ENCODE peak calls at places on chromosome 19, in four cellular contexts. S, C, U and I are unnamed samples.

GRCh38 chr19:47230122-47230920 is 678 bp downstream of the BBC3 start:
- DNase-seq in S (no peak), C (peak; percentile 86), U (peak; percentile 32), I (peak; percentile 87)

GRCh38 chr19:46533085-46534081 is 37.7 kb upstream of the PNMA8B start:
- DNase-seq in S (no peak), C (peak; percentile 77), U (no peak), I (no peak)

GRCh38 chr19:11164278-11164677 is 8.7 kb upstream of the SPC24 start:
- DNase-seq in S (no peak), C (no peak), U (no peak), I (no peak)

GRCh38 chr19:46426035-46426505 is 2.7 kb downstream of the PNMA8C start:
- DNase-seq in S (no peak), C (no peak), U (peak; percentile 58), I (no peak)

GRCh38 chr19:8363803-8364771 is at the start of gene ANGPTL4:
- DNase-seq in S (no peak), C (peak; percentile 86), U (no peak), I (peak; percentile 63)

GRCh38 chr19:53545271-53546065 is 7.5 kb downstream of the ZNF331 start:
- DNase-seq in S (no peak), C (no peak), U (no peak), I (no peak)

GRCh38 chr19:51439021-51439465 is 19.2 kb downstream of the SIGLEC8 start:
- DNase-seq in S (no peak), C (no peak), U (peak; percentile 14), I (no peak)

GRCh38 chr19:6297202-6297601 is 17.4 kb upstream of the MLLT1 start:
- DNase-seq in S (no peak), C (no peak), U (no peak), I (no peak)

GRCh38 chr19:3516675-3517207 is 10.6 kb downstream of the FZR1 start:
- DNase-seq in S (peak; percentile 17), C (peak; percentile 56), U (no peak), I (no peak)

GRCh38 chr19:52397310-52398090 is at the start of gene ZNF528:
- DNase-seq in S (peak; percentile 26), C (peak; percentile 95), U (peak; percentile 89), I (peak; percentile 88)

GRCh38 chr19:45568732-45569131 is 15.9 kb downstream of the OPA3 start:
- DNase-seq in S (no peak), C (no peak), U (no peak), I (no peak)

DNA sequence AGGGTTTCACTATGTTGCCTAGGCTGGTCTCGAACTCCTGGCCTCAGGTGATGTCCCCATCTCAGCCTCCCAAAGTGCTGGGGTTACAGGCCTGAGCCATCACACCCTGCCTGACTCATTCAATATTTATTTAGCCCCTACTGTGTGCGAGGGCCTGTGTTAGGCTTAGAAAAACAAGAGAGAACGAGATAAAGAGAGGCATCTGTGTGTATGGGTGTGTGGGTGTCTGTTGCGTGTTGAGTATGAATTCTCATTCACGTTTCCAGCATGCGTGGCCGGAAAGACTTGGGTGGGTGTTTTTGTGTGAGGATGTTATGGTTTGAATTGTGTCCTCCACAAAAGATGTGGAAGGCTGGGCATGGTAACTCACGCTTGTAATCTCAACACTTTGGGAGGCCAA is 9.5 kb downstream of the GADD45B start:
- DNase-seq in S (no peak), C (no peak), U (no peak), I (no peak)
- TF ChIP-seq YY1 in S (no peak), C (no peak), U (no peak), I (no peak)

GRCh38 chr19:1129535-1129934 is 25.7 kb downstream of the GPX4 start:
- DNase-seq in S (no peak), C (no peak), U (no peak), I (no peak)

GRCh38 chr19:1132625-1133383 is 29.0 kb downstream of the GPX4 start:
- DNase-seq in S (no peak), C (no peak), U (no peak), I (no peak)

GRCh38 chr19:1130801-1131717 is 27.3 kb downstream of the GPX4 start:
- DNase-seq in S (no peak), C (no peak), U (no peak), I (no peak)

GRCh38 chr19:1133471-1133929 is 29.7 kb downstream of the GPX4 start:
- DNase-seq in S (peak; percentile 79), C (peak; percentile 70), U (no peak), I (peak; percentile 85)

DNA sequence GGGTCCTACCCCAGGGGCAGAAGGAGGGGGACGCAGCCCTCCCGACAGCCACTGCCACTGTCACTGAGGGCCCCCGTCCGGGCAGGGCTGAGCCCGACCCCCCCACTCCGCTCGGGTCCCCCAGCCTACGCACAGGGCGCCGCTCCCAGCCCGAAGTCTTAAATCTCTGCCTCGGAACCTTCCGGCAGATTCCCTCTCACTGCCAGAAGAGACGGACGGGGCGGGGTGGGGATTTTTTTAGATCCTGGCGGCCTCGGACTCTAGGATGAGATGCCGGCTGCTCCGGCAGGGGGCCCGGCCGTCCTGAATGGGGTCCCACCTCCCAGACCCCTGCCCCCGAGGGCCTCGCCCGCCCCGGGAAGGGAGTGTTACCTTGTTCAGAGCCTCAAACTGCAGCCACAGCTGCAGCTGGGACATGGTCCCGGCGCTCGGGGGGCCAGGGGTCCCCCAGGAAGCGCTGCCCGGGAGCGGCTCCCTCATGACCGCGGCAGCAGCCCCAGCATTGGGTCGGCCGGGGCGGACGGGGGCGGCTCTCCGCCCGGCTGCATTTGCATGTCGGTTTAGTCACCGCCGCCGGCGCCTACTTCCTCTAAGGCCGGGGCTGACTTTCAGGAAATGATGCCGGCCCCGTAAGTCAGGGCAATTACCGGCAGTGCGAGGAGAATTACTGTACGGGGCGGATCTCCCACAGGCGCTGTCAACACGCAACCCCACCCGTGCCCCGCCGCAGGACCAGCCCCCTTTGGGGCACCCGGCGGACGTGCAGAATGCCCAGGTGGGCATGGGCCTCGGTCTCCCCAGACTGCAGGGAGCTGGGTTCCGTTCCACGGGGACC is 28.1 kb downstream of the GPX4 start:
- DNase-seq in S (peak; percentile 21), C (no peak), U (no peak), I (peak; percentile 60)
- TF ChIP-seq NFIC in S (no peak), C (no peak), U (no peak), I (no peak)

DNA sequence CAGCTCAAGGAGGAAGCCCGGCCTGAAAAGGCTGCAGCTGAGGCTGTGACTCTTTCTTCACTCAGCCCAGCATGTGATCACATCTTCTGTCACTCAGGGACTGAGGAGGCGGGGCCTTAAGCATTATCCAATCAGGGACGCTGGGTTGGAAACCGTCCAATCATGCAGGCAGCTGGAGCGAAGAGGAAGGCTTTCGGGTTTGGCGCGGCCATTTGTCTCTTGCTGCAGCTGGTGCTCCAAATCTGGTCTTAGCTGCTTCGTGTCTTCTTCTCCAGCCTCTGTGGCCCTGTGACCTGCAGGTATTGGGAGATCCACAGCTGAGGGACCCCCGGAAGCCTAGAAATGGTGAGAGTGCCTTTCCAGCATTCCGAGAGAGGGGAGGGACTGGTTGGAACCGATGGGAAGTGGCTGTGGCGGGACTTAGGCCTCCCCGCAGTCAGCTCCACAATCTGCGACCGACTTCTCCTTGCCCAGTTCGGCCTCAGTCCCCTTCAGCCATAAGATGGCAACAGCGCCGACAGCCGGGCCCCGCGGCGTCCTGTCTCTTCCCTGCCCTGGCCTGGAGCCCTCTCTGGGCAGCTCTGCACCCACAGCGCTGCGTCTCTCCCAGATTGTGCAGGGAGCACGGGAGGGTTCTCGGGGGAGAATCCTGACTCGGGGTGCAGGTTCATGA is at the start of gene ZNF90:
- DNase-seq in S (peak; percentile 11), C (peak; percentile 87), U (peak; percentile 88), I (peak; percentile 14)
- TF ChIP-seq YY1 in S (peak; percentile 51), C (peak; percentile 70), U (peak; percentile 39), I (no peak)

DNA sequence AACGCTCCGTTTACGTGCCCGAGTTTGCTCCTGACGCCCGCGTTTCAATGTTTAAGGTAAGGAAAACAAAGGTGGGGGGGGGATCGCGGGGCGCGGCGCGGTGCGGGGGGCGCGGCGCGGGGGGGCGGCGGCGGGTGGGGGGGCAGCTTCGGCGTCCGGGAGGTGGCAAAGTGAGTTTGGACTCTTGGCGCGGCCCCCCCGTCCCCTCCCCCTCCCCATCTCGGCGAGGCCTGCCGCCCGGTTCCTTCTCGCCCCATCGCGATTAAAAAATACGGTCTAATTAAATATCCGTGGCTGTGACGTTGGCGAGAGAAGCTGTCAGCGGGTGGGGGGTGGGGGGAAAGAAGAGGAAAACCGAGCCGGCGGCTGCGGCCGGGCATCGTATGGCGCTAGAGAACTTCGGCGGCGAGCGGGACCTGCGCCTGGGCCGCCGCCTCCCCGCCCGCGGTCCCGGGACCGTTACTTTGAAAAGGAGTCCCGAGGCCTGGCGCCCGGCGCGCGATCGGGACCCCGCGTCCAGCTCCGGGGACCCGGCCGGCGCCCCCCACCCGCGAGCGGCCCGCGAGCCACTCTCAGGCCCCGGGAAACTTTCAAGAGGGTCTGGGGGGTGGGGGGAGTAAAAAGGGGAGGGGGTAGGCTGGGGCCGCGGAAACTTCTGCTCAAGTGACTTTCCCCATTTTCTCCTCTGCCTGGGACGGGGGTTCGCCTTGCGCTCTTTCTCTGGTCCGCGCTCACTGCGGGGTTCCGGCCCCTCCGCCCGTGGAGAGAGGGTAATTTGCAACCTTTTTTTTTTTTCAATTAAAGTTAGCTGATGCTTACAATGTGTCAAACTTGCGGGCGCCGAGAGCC is 146.3 kb upstream of the ZNF536 start:
- DNase-seq in S (no peak), C (peak; percentile 73), U (no peak), I (no peak)
- TF ChIP-seq NFIC in S (no peak), C (no peak), U (no peak), I (no peak)